ENCODE peak calls at places on chromosome 6, in five cellular contexts. Q is body of pancreas; K is upper lobe of left lung; J is HEK293T; G is stimulated activated naive CD8-positive, alpha-beta T cell treated with anti-CD3 and anti-CD28 coated beads, Interleukin-15, Interleukin-2, amounts not matched to agents 100 U/mL and 50 U/mL, for 24 hours. D is an unnamed sample.
A peak's percentile ranks its signal among the peaks of the same experiment; 100 is the strongest.

GRCh38 chr6:51350308-51350904 is 531.7 kb downstream of the TFAP2B start:
- DNase-seq in K (no peak), G (no peak), J (no peak), Q (no peak), D (no peak)

GRCh38 chr6:136696238-136696637 is 96.0 kb downstream of the MAP3K5 start:
- DNase-seq in Q (peak; percentile 43), G (no peak), K (peak; percentile 79), J (no peak), D (no peak)

GRCh38 chr6:17705428-17705777 is 1.3 kb downstream of the NUP153 start:
- DNase-seq in G (no peak), Q (peak; percentile 57), J (peak; percentile 44), K (peak; percentile 37), D (no peak)

GRCh38 chr6:27168108-27168507 is 79.4 kb upstream of the PRSS16 start:
- DNase-seq in Q (no peak), J (no peak), K (no peak), G (no peak), D (no peak)

GRCh38 chr6:142301421-142302391 is at the start of gene ADGRG6:
- DNase-seq in K (peak; percentile 55), J (peak; percentile 69), G (peak; percentile 72), Q (peak; percentile 41), D (peak; percentile 58)

GRCh38 chr6:139449611-139450000 is 75.2 kb upstream of the CITED2 start:
- DNase-seq in Q (no peak), G (no peak), J (no peak), K (no peak), D (no peak)

GRCh38 chr6:81978230-81978629 is 225.7 kb upstream of the TENT5A start:
- DNase-seq in G (no peak), J (no peak), K (no peak), Q (no peak), D (no peak)

GRCh38 chr6:167477688-167478087 is 152.8 kb downstream of the TTLL2 start:
- DNase-seq in Q (no peak), G (no peak), J (no peak), K (no peak), D (no peak)

GRCh38 chr6:150333592-150333954 is 35.2 kb upstream of the IYD start:
- DNase-seq in K (no peak), J (no peak), G (no peak), Q (no peak), D (no peak)

GRCh38 chr6:15893556-15894253 is 230.9 kb upstream of the DTNBP1 start:
- DNase-seq in J (peak; percentile 19), Q (no peak), K (no peak), G (no peak), D (no peak)

GRCh38 chr6:3438190-3439167 is 18.4 kb downstream of the SLC22A23 start:
- DNase-seq in J (peak; percentile 71), K (no peak), G (no peak), Q (no peak), D (peak; percentile 76)

GRCh38 chr6:135888818-135889217 is 37.3 kb downstream of the PDE7B start:
- DNase-seq in G (no peak), J (no peak), Q (no peak), K (no peak), D (no peak)

GRCh38 chr6:3669916-3670315 is 81.6 kb downstream of the PXDC1 start:
- DNase-seq in G (no peak), J (no peak), K (no peak), Q (no peak), D (no peak)

GRCh38 chr6:109820706-109821350 is 129.7 kb downstream of the FIG4 start:
- DNase-seq in Q (no peak), K (no peak), J (no peak), G (no peak), D (no peak)

GRCh38 chr6:164347455-164347854 is 932.9 kb downstream of the QKI start:
- DNase-seq in K (no peak), Q (no peak), G (no peak), J (no peak), D (peak; percentile 53)

GRCh38 chr6:50264995-50265571 is 215.4 kb upstream of the DEFB112 start:
- DNase-seq in K (no peak), J (peak; percentile 13), G (no peak), Q (no peak), D (peak; percentile 31)

GRCh38 chr6:104600659-104600971 is 259.1 kb downstream of the HACE1 start:
- DNase-seq in K (no peak), Q (no peak), G (no peak), J (no peak), D (no peak)

GRCh38 chr6:48826884-48827701 is 636.0 kb downstream of the MMUT start:
- DNase-seq in Q (no peak), G (no peak), K (no peak), J (peak; percentile 6), D (no peak)

GRCh38 chr6:113909224-113909856 is 52.2 kb downstream of the MARCKS start:
- DNase-seq in J (peak; percentile 65), K (no peak), Q (no peak), G (no peak), D (no peak)

GRCh38 chr6:99032396-99032795 is 84.7 kb upstream of the FBXL4 start:
- DNase-seq in G (no peak), Q (no peak), K (no peak), J (no peak), D (no peak)

GRCh38 chr6:11271637-11272036 is 39.2 kb upstream of the NEDD9 start:
- DNase-seq in G (no peak), Q (no peak), K (no peak), J (no peak), D (no peak)

GRCh38 chr6:132082421-132082820 is 131.2 kb upstream of the CCN2 start:
- DNase-seq in J (no peak), G (no peak), K (no peak), Q (no peak), D (no peak)

GRCh38 chr6:137518584-137518983 is 24.4 kb upstream of the OLIG3 start:
- DNase-seq in Q (no peak), K (no peak), G (no peak), J (no peak), D (no peak)

GRCh38 chr6:116247285-116247684 is 6.6 kb downstream of the TSPYL4 start:
- DNase-seq in Q (no peak), J (no peak), G (no peak), K (no peak), D (no peak)

GRCh38 chr6:148747145-148747492 is 289 bp downstream of the UST start:
- DNase-seq in J (peak; percentile 35), K (peak; percentile 40), Q (peak; percentile 54), G (peak; percentile 44), D (no peak)

GRCh38 chr6:255418-256090 is 36.7 kb upstream of the DUSP22 start:
- DNase-seq in J (no peak), Q (no peak), K (no peak), G (no peak), D (no peak)

GRCh38 chr6:47319867-47320266 is 10.2 kb upstream of the TNFRSF21 start:
- DNase-seq in J (no peak), G (no peak), Q (no peak), K (no peak), D (no peak)

GRCh38 chr6:69061066-69061465 is 426.0 kb downstream of the ADGRB3 start:
- DNase-seq in K (no peak), J (no peak), G (no peak), Q (no peak), D (no peak)

GRCh38 chr6:30749554-30750378 is 5.4 kb upstream of the IER3 start:
- DNase-seq in J (no peak), Q (peak; percentile 74), G (no peak), K (no peak), D (no peak)

GRCh38 chr6:118952683-118953082 is 17.7 kb upstream of the MCM9 start:
- DNase-seq in Q (no peak), G (no peak), J (no peak), K (no peak), D (no peak)

GRCh38 chr6:125546827-125547226 is 202.6 kb upstream of the HEY2 start:
- DNase-seq in J (peak; percentile 52), K (no peak), G (no peak), Q (no peak), D (no peak)

GRCh38 chr6:116695398-116695797 is 14.4 kb downstream of the KPNA5 start:
- DNase-seq in Q (no peak), J (no peak), K (no peak), G (no peak), D (no peak)

GRCh38 chr6:33088258-33088930 is 12.6 kb downstream of the HLA-DPB1 start:
- DNase-seq in J (no peak), K (no peak), Q (no peak), G (no peak), D (no peak)

GRCh38 chr6:46926481-46926880 is 4.7 kb upstream of the ADGRF5 start:
- DNase-seq in G (no peak), K (no peak), Q (no peak), J (no peak), D (no peak)

GRCh38 chr6:81086931-81087330 is 665.5 kb downstream of the TENT5A start:
- DNase-seq in G (no peak), Q (no peak), J (no peak), K (no peak), D (no peak)